ENCODE peak calls at places on chromosomes 3 and 15, in eight cellular contexts. One of them, this sample, is unnamed.

GRCh38 chr3:74643636-74644035 is 29.2 kb upstream of the CNTN3 start:
- DNase-seq in ovary: peak; percentile 37
- DNase-seq in suprapubic skin: peak; percentile 67
- DNase-seq in SK-N-SH: peak; percentile 54
- DNase-seq in A549: no peak
- DNase-seq in HepG2: no peak
- DNase-seq in upper lobe of left lung: peak; percentile 22
- DNase-seq in K562: no peak
- DNase-seq in this sample: no peak

GRCh38 chr15:67103869-67104268 is 38.5 kb downstream of the SMAD3 start:
- DNase-seq in A549: no peak
- DNase-seq in K562: no peak
- DNase-seq in HepG2: no peak
- DNase-seq in suprapubic skin: no peak
- DNase-seq in ovary: no peak
- DNase-seq in SK-N-SH: no peak
- DNase-seq in upper lobe of left lung: no peak
- DNase-seq in this sample: no peak

GRCh38 chr3:120157113-120157512 is 62.9 kb upstream of the GSK3B start:
- DNase-seq in ovary: no peak
- DNase-seq in K562: no peak
- DNase-seq in HepG2: no peak
- DNase-seq in SK-N-SH: no peak
- DNase-seq in suprapubic skin: no peak
- DNase-seq in upper lobe of left lung: no peak
- DNase-seq in A549: no peak
- DNase-seq in this sample: no peak

GRCh38 chr3:127015282-127016042 is 32.5 kb downstream of the PLXNA1 start:
- DNase-seq in A549: peak; percentile 23
- DNase-seq in K562: peak; percentile 10
- DNase-seq in upper lobe of left lung: no peak
- DNase-seq in suprapubic skin: no peak
- DNase-seq in ovary: no peak
- DNase-seq in SK-N-SH: peak; percentile 95
- DNase-seq in HepG2: no peak
- DNase-seq in this sample: no peak

GRCh38 chr15:84600331-84600686 is 500 bp upstream of the ZSCAN2 start:
- DNase-seq in ovary: peak; percentile 82
- DNase-seq in A549: peak; percentile 92
- DNase-seq in HepG2: peak; percentile 75
- DNase-seq in suprapubic skin: peak; percentile 92
- DNase-seq in K562: peak; percentile 86
- DNase-seq in upper lobe of left lung: peak; percentile 91
- DNase-seq in SK-N-SH: peak; percentile 83
- DNase-seq in this sample: peak; percentile 95

GRCh38 chr3:63975705-63976104 is 47.6 kb downstream of the PSMD6 start:
- DNase-seq in K562: no peak
- DNase-seq in SK-N-SH: no peak
- DNase-seq in upper lobe of left lung: peak; percentile 63
- DNase-seq in ovary: no peak
- DNase-seq in HepG2: peak; percentile 25
- DNase-seq in A549: no peak
- DNase-seq in suprapubic skin: no peak
- DNase-seq in this sample: no peak

GRCh38 chr15:30992465-30992864 is 1.0 kb upstream of the MTMR10 start:
- DNase-seq in K562: no peak
- DNase-seq in HepG2: peak; percentile 27
- DNase-seq in A549: peak; percentile 40
- DNase-seq in suprapubic skin: no peak
- DNase-seq in ovary: no peak
- DNase-seq in SK-N-SH: no peak
- DNase-seq in upper lobe of left lung: peak; percentile 82
- DNase-seq in this sample: no peak

GRCh38 chr3:77667901-77668300 is 628.0 kb downstream of the ROBO2 start:
- DNase-seq in HepG2: no peak
- DNase-seq in suprapubic skin: no peak
- DNase-seq in SK-N-SH: no peak
- DNase-seq in ovary: no peak
- DNase-seq in upper lobe of left lung: no peak
- DNase-seq in K562: no peak
- DNase-seq in A549: no peak
- DNase-seq in this sample: no peak

GRCh38 chr15:80890341-80890972 is 99.2 kb downstream of the MESD start:
- DNase-seq in HepG2: no peak
- DNase-seq in K562: no peak
- DNase-seq in A549: no peak
- DNase-seq in ovary: no peak
- DNase-seq in upper lobe of left lung: no peak
- DNase-seq in SK-N-SH: no peak
- DNase-seq in suprapubic skin: no peak
- DNase-seq in this sample: no peak

GRCh38 chr3:10397879-10398278 is 77.0 kb upstream of the SEC13 start:
- DNase-seq in upper lobe of left lung: no peak
- DNase-seq in A549: no peak
- DNase-seq in SK-N-SH: no peak
- DNase-seq in suprapubic skin: no peak
- DNase-seq in ovary: no peak
- DNase-seq in K562: no peak
- DNase-seq in HepG2: no peak
- DNase-seq in this sample: no peak

GRCh38 chr3:139660269-139660668 is 17.5 kb downstream of the NMNAT3 start:
- DNase-seq in A549: no peak
- DNase-seq in suprapubic skin: no peak
- DNase-seq in ovary: no peak
- DNase-seq in SK-N-SH: no peak
- DNase-seq in HepG2: no peak
- DNase-seq in K562: no peak
- DNase-seq in upper lobe of left lung: no peak
- DNase-seq in this sample: no peak

GRCh38 chr15:39774688-39775267 is 7.9 kb downstream of the FSIP1 start:
- DNase-seq in suprapubic skin: no peak
- DNase-seq in HepG2: no peak
- DNase-seq in upper lobe of left lung: no peak
- DNase-seq in ovary: no peak
- DNase-seq in A549: no peak
- DNase-seq in K562: no peak
- DNase-seq in SK-N-SH: no peak
- DNase-seq in this sample: no peak

GRCh38 chr15:39767921-39768320 is 14.7 kb downstream of the FSIP1 start:
- DNase-seq in upper lobe of left lung: no peak
- DNase-seq in K562: no peak
- DNase-seq in A549: no peak
- DNase-seq in HepG2: no peak
- DNase-seq in ovary: no peak
- DNase-seq in SK-N-SH: no peak
- DNase-seq in suprapubic skin: no peak
- DNase-seq in this sample: no peak

GRCh38 chr15:39776068-39776467 is 6.6 kb downstream of the FSIP1 start:
- DNase-seq in suprapubic skin: no peak
- DNase-seq in K562: no peak
- DNase-seq in SK-N-SH: no peak
- DNase-seq in upper lobe of left lung: no peak
- DNase-seq in A549: no peak
- DNase-seq in HepG2: no peak
- DNase-seq in ovary: no peak
- DNase-seq in this sample: no peak

GRCh38 chr15:39770748-39771689 is 11.6 kb downstream of the FSIP1 start:
- DNase-seq in SK-N-SH: no peak
- DNase-seq in upper lobe of left lung: no peak
- DNase-seq in HepG2: no peak
- DNase-seq in A549: no peak
- DNase-seq in suprapubic skin: no peak
- DNase-seq in K562: no peak
- DNase-seq in ovary: no peak
- DNase-seq in this sample: no peak
- TF ChIP-seq CTCF in SK-N-SH: no peak
- TF ChIP-seq CTCF in upper lobe of left lung: no peak
- TF ChIP-seq CTCF in HepG2: no peak
- TF ChIP-seq CTCF in A549: no peak
- TF ChIP-seq CTCF in suprapubic skin: no peak
- TF ChIP-seq CTCF in K562: no peak
- TF ChIP-seq CTCF in ovary: no peak
- TF ChIP-seq CTCF in this sample: no peak

GRCh38 chr3:45792036-45792435 is 4.3 kb downstream of the SLC6A20 start:
- DNase-seq in SK-N-SH: no peak
- DNase-seq in K562: no peak
- DNase-seq in A549: no peak
- DNase-seq in upper lobe of left lung: no peak
- DNase-seq in suprapubic skin: no peak
- DNase-seq in ovary: no peak
- DNase-seq in HepG2: no peak
- DNase-seq in this sample: peak; percentile 86

GRCh38 chr3:45790611-45791010 is 5.7 kb downstream of the SLC6A20 start:
- DNase-seq in SK-N-SH: no peak
- DNase-seq in upper lobe of left lung: no peak
- DNase-seq in A549: no peak
- DNase-seq in HepG2: no peak
- DNase-seq in K562: no peak
- DNase-seq in suprapubic skin: no peak
- DNase-seq in ovary: no peak
- DNase-seq in this sample: peak; percentile 70

GRCh38 chr3:45794177-45794560 is 2.2 kb downstream of the SLC6A20 start:
- DNase-seq in HepG2: no peak
- DNase-seq in SK-N-SH: no peak
- DNase-seq in A549: no peak
- DNase-seq in K562: no peak
- DNase-seq in upper lobe of left lung: no peak
- DNase-seq in ovary: no peak
- DNase-seq in suprapubic skin: no peak
- DNase-seq in this sample: no peak

GRCh38 chr3:45793482-45794176 is 2.7 kb downstream of the SLC6A20 start:
- DNase-seq in HepG2: no peak
- DNase-seq in K562: no peak
- DNase-seq in suprapubic skin: no peak
- DNase-seq in upper lobe of left lung: no peak
- DNase-seq in A549: peak; percentile 5
- DNase-seq in ovary: no peak
- DNase-seq in SK-N-SH: no peak
- DNase-seq in this sample: no peak

DNA sequence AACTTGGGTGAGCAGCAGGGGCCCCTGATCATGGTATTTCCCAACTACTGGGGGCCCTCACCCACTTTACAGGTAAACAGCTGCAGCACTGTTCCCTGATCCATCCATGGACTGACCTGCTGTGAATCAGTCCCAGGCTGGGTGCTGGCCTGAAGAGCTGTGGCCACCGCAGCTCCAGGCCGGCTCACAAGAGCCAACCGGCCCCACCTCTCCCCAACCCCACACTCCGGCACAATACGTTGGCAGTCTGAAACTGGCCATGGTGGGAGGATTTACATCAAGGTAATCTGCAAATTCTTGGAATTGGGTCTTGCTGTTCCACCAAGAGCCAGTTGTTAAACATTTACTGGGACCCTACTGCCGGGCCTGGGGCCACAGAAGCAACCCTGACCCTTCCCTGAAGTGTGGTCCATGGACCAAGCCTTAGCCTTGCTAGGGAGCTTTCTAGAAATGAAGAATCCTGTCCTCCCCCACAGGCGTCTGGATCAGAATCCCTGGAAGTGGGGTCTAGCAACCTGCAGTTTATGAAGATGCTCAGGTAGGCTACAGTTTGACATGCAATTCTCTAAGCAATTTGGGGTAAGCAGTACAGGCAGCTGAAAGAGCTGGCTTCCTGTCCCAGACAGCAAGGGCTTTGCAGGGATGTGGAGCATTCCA is 3.7 kb downstream of the SLC6A20 start:
- DNase-seq in SK-N-SH: no peak
- DNase-seq in ovary: no peak
- DNase-seq in HepG2: no peak
- DNase-seq in K562: no peak
- DNase-seq in suprapubic skin: no peak
- DNase-seq in A549: no peak
- DNase-seq in upper lobe of left lung: no peak
- DNase-seq in this sample: no peak
- TF ChIP-seq EP300 in SK-N-SH: no peak
- TF ChIP-seq EP300 in ovary: no peak
- TF ChIP-seq EP300 in HepG2: no peak
- TF ChIP-seq EP300 in K562: no peak
- TF ChIP-seq EP300 in suprapubic skin: no peak
- TF ChIP-seq EP300 in A549: no peak
- TF ChIP-seq EP300 in upper lobe of left lung: no peak
- TF ChIP-seq EP300 in this sample: no peak

DNA sequence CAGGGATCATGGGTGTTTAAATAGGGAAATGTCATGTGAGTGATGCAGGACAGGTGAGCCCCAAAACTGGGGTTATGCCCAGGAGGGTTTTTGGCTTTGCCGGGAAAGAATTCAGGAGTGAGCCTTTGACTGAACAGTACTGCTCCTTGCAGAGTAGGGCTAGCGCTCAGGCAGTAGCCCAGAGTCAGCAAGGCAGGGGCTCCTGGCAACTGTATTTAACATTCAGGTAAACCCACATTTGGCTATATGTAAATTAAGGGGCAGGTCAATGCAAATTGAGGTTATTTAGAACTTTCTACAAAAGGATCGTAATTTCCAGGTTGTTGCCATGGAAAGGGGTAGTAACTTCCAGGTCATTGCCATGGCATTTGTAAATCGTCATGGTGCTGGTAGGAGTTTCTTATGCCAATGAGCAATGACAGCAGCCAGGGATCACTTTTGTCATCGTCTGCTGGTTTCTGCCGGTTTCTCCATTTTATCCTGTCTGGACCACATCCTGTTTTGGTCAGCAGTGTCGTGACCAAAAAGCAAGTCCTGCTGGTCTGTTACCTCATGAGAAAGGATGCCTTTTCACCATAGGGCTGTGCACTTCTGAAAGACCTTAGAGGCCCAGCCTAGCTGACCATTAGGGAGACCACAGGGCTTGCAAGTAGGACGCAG is 24.3 kb downstream of the MTHFS start:
- DNase-seq in K562: no peak
- DNase-seq in upper lobe of left lung: peak; percentile 55
- DNase-seq in SK-N-SH: no peak
- DNase-seq in HepG2: no peak
- DNase-seq in A549: peak; percentile 20
- DNase-seq in suprapubic skin: no peak
- DNase-seq in ovary: no peak
- DNase-seq in this sample: no peak
- H3K27ac ChIP-seq in K562: no peak overlapping the region
- H3K27ac ChIP-seq in upper lobe of left lung: no peak overlapping the region
- H3K27ac ChIP-seq in SK-N-SH: no peak overlapping the region
- H3K27ac ChIP-seq in HepG2: no peak overlapping the region
- H3K27ac ChIP-seq in A549: no peak overlapping the region
- H3K27ac ChIP-seq in suprapubic skin: no peak overlapping the region
- H3K27ac ChIP-seq in ovary: no peak overlapping the region
- H3K27ac ChIP-seq in this sample: no peak overlapping the region

GRCh38 chr3:70150599-70150998 is 151.1 kb downstream of the SAMMSON start:
- DNase-seq in SK-N-SH: no peak
- DNase-seq in K562: no peak
- DNase-seq in upper lobe of left lung: no peak
- DNase-seq in ovary: no peak
- DNase-seq in HepG2: no peak
- DNase-seq in A549: no peak
- DNase-seq in suprapubic skin: no peak
- DNase-seq in this sample: no peak

DNA sequence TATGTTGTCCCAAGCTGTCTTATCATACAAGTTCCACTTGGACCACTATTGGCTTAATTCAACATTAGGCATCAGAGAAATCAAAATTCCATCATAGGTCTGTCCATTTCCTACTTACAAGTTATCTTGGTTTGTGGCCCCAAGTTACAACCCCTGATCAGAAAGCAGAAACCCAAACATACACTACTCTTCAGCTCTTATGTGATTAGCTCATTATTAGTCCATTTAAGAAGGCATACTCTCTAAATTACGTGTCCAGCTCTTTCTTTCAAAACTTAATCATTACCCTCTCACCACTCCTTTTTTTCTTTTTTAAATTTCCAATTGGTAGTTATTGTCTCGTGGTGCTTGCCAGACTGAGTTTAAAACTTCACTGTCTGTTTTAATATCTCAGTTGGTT is 150.2 kb downstream of the SAMMSON start:
- DNase-seq in K562: no peak
- DNase-seq in ovary: no peak
- DNase-seq in A549: no peak
- DNase-seq in suprapubic skin: no peak
- DNase-seq in upper lobe of left lung: no peak
- DNase-seq in HepG2: no peak
- DNase-seq in SK-N-SH: no peak
- DNase-seq in this sample: no peak
- TF ChIP-seq CTCF in K562: no peak
- TF ChIP-seq CTCF in ovary: no peak
- TF ChIP-seq CTCF in A549: no peak
- TF ChIP-seq CTCF in suprapubic skin: no peak
- TF ChIP-seq CTCF in upper lobe of left lung: no peak
- TF ChIP-seq CTCF in HepG2: no peak
- TF ChIP-seq CTCF in SK-N-SH: no peak
- TF ChIP-seq CTCF in this sample: no peak

This sample was measured in esophagus muscularis mucosa.